ENCODE peak calls at places on chromosomes 11 and 22, in four cellular contexts. L, I, X and U are unnamed samples.

GRCh38 chr22:19965771-19966709 is 24.4 kb upstream of the TXNRD2 start:
- DNase-seq in X (no peak), L (no peak), I (no peak), U (no peak)

GRCh38 chr11:66469441-66469840 is 2.7 kb downstream of the PELI3 start:
- DNase-seq in L (no peak), X (no peak), I (no peak), U (no peak)

GRCh38 chr11:112564228-112564955 is 303.7 kb upstream of the PLET1 start:
- DNase-seq in X (no peak), L (no peak), I (peak; percentile 35), U (peak; percentile 12)

GRCh38 chr22:46058591-46059519 is 81.9 kb upstream of the WNT7B start:
- DNase-seq in X (peak; percentile 81), I (peak; percentile 34), L (peak; percentile 46), U (no peak)

GRCh38 chr11:92822410-92822809 is 147.0 kb upstream of the MTNR1B start:
- DNase-seq in L (no peak), I (no peak), X (no peak), U (no peak)

GRCh38 chr11:6397156-6397555 is 6.9 kb downstream of the SMPD1 start:
- DNase-seq in L (no peak), X (no peak), I (no peak), U (no peak)

GRCh38 chr11:123945132-123945531 is 1.5 kb upstream of the OR6T1 start:
- DNase-seq in X (no peak), L (no peak), I (no peak), U (no peak)

GRCh38 chr22:27125539-27125938 is 468.2 kb downstream of the MIAT start:
- DNase-seq in L (no peak), X (no peak), I (no peak), U (no peak)

GRCh38 chr11:40921256-40921655 is 538.2 kb downstream of the LRRC4C start:
- DNase-seq in I (no peak), L (no peak), X (no peak), U (no peak)

GRCh38 chr11:65150513-65151271 is 16.4 kb upstream of the SYVN1 start:
- DNase-seq in X (peak; percentile 85), I (peak; percentile 99), L (peak; percentile 93), U (peak; percentile 84)

GRCh38 chr11:76689313-76689712 is 18.8 kb upstream of the LRRC32 start:
- DNase-seq in I (no peak), L (no peak), X (no peak), U (no peak)

GRCh38 chr11:65266210-65266609 is 4.4 kb downstream of the POLA2 start:
- DNase-seq in X (no peak), I (no peak), L (no peak), U (no peak)

GRCh38 chr11:19025799-19026406 is 34.6 kb downstream of the MRGPRX2 start:
- DNase-seq in I (no peak), L (no peak), X (no peak), U (no peak)

GRCh38 chr11:34819740-34820482 is 96.3 kb downstream of the APIP start:
- DNase-seq in X (no peak), L (no peak), I (no peak), U (no peak)

GRCh38 chr11:65445604-65446445 is 23.2 kb downstream of the NEAT1 start:
- DNase-seq in L (peak; percentile 53), X (peak; percentile 74), I (peak; percentile 74), U (no peak)

GRCh38 chr11:121033635-121034034 is 9.7 kb downstream of the TBCEL start:
- DNase-seq in I (no peak), X (no peak), L (no peak), U (no peak)

GRCh38 chr11:121029813-121030445 is 6.0 kb downstream of the TBCEL start:
- DNase-seq in L (no peak), X (no peak), I (no peak), U (no peak)

GRCh38 chr11:121035169-121035755 is 11.4 kb downstream of the TBCEL start:
- DNase-seq in X (no peak), L (no peak), I (no peak), U (no peak)

GRCh38 chr11:121031167-121031566 is 7.3 kb downstream of the TBCEL start:
- DNase-seq in L (no peak), I (no peak), X (no peak), U (no peak)

DNA sequence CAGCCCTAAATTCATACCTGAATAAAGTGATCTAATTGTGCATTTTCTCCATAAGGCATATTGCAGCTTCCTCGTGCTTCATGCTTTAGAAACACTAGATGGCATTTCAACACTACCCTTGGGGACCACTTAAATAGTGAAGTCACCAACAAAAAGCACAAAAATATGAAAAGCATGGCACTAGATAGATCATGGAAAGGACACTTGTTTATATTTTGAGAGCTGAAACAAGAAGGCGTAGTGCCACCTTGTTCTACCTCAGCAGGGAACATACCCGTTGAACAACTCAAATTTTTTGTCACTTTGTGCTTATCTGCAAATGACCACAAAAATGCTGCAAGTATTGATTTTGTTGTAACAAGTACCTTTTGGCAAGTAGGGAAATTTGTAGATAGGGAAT is 8.6 kb downstream of the TBCEL start:
- DNase-seq in X (no peak), L (no peak), I (no peak), U (no peak)
- TF ChIP-seq CTCF in X (no peak), L (no peak), I (no peak), U (no peak)

GRCh38 chr11:86274999-86275398 is 27.0 kb upstream of the HIKESHI start:
- DNase-seq in X (no peak), I (no peak), L (no peak), U (no peak)

GRCh38 chr11:86277741-86278140 is 24.3 kb upstream of the HIKESHI start:
- DNase-seq in X (no peak), I (no peak), L (no peak), U (no peak)

GRCh38 chr11:86275493-86276370 is 26.3 kb upstream of the HIKESHI start:
- DNase-seq in L (no peak), I (no peak), X (no peak), U (no peak)

GRCh38 chr11:86278226-86278625 is 23.8 kb upstream of the HIKESHI start:
- DNase-seq in I (no peak), L (no peak), X (no peak), U (no peak)

DNA sequence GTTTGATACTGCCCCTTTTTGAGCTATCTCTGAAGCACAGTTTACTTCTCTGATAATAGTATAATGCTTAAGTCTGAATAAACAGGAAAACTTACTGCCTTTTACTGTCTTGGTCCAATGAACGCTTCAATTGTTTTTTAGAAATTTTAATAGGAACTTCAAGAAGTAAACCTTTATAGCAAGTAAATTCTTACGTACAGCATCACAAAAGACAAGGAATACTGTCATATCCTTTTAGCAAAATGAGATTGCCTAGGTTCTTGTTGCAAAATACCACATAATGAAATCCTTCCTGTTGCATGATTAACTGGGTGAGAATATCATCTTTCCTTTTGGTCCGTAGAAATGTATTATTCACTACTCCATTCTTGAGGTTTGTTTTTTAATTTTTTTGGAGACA is 22.3 kb upstream of the HIKESHI start:
- DNase-seq in X (no peak), L (no peak), I (no peak), U (no peak)
- H3K36me3 ChIP-seq in X (peaks cover 28% of the 10 kb centered on the region), L (no peaks in the 10 kb centered on the region), I (peaks cover 37% of the 10 kb centered on the region), U (no peaks in the 10 kb centered on the region)

DNA sequence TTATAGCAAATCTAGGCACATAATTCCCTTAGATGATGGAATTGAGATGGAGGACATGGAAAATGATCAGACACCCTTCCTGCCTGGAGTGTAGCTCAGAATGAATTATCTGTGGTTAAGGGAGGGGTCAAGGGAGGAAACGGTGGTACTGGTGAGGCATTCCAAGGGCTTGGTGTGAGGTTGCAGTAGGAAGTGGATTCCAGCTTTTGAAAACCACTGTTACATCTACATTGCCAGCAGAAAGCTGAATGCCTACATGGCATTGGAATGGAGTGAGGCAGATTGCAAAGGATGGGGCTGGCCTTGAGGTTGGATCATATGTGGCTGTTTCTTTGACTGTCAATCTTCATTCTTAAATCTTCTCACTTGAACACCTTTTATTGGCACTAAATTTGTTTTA is 684.4 kb downstream of the NTM start:
- DNase-seq in X (no peak), L (no peak), I (no peak), U (no peak)
- TF ChIP-seq POLR2A in X (no peak), L (no peak), I (no peak), U (no peak)

DNA sequence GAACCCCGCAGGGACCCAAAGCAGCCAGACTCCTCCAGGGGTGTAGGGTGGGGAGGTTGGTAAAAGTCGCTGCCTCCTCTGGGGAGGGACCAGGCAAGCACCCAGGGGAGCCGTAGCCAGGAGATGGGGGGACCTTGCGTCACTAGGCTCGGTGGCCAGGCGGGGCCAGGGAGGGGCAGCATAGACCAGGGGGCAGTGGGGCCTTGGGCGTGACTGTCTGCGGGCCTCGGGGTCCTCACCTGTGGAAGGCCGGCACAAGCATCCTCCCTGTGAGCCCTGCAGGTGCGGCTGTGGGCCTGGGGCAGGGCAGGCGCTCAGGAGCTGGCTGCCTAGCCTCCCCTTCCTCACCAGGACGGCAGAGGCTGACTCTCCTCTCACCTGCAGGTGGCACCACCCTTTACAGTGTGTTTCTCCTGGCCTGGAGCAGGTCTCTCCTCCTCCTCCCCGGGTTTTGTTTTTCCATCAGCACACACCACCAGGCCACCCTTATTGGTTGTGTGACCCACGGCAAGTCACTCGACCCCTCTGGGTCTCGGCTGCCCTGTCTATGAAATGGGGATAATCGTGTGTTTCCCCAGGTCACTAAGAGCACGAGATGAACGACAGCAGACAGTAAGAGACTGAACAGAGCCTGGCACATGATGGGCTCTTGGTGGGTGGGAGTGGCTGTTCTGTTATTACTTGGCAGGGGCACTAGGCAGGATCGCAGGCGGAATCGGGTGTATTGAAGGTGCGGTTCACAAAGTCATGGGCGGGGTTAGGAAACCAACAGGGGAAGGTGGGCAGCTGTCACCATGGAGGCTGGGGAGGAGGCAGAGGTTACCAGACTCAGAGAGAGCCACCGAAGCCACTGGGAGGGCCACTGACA is 52.7 kb downstream of the FLRT1 start:
- DNase-seq in L (no peak), X (no peak), I (no peak), U (peak; percentile 32)
- TF ChIP-seq CTCF in L (peak; percentile 18), X (peak; percentile 31), I (peak; percentile 11), U (no peak)